ENCODE peak calls at places on chromosomes 2 and 18, in five cellular contexts. S is AG04450, O is heart left ventricle, X is brain microvascular endothelial cell, H is ovary. M is an unnamed sample.

GRCh38 chr2:8541223-8541622 is 140.6 kb upstream of the ID2 start:
- DNase-seq in S (no peak), O (no peak), X (no peak), H (no peak), M (no peak)

GRCh38 chr2:80437959-80438358 is 133.4 kb upstream of the LRRTM1 start:
- DNase-seq in S (no peak), O (no peak), X (no peak), H (no peak), M (no peak)

GRCh38 chr2:205524656-205525055 is 157.6 kb upstream of the NRP2 start:
- DNase-seq in S (no peak), O (no peak), X (no peak), H (no peak), M (no peak)

GRCh38 chr2:185144159-185144919 is 546.0 kb downstream of the ZNF804A start:
- DNase-seq in S (no peak), O (no peak), X (no peak), H (no peak), M (no peak)

GRCh38 chr2:217387776-217388381 is 528.0 kb upstream of the TNP1 start:
- DNase-seq in S (no peak), O (peak), X (no peak), H (no peak), M (no peak)

GRCh38 chr2:241092677-241093076 is 9.4 kb downstream of the MTERF4 start:
- DNase-seq in S (no peak), O (no peak), X (no peak), H (no peak), M (no peak)

GRCh38 chr2:72198532-72199241 is 51.0 kb upstream of the CYP26B1 start:
- DNase-seq in S (no peak), O (no peak), X (peak), H (no peak), M (peak)

GRCh38 chr2:119263656-119264055 is 40.0 kb downstream of the STEAP3 start:
- DNase-seq in S (no peak), O (no peak), X (no peak), H (no peak), M (no peak)

GRCh38 chr2:1727101-1727771 is 17.1 kb downstream of the PXDN start:
- DNase-seq in S (no peak), O (no peak), X (peak), H (no peak), M (no peak)

GRCh38 chr18:3603460-3604259 is 153.7 kb downstream of the TGIF1 start:
- DNase-seq in S (peak), O (no peak), X (peak), H (peak), M (peak)

GRCh38 chr2:110105608-110106467 is 9.8 kb downstream of the MALL start:
- DNase-seq in S (no peak), O (no peak), X (no peak), H (no peak), M (peak)

GRCh38 chr18:58271770-58272169 is 227.7 kb downstream of the NEDD4L start:
- DNase-seq in S (no peak), O (no peak), X (no peak), H (no peak), M (no peak)

GRCh38 chr2:118223487-118224136 is 135.3 kb downstream of the INSIG2 start:
- DNase-seq in S (no peak), O (no peak), X (no peak), H (no peak), M (no peak)

GRCh38 chr2:153287109-153287801 is 191.3 kb downstream of the RPRM start:
- DNase-seq in S (no peak), O (no peak), X (no peak), H (no peak), M (no peak)

GRCh38 chr2:113141451-113141850 is 14.1 kb downstream of the IL1RN start:
- DNase-seq in S (no peak), O (no peak), X (no peak), H (no peak), M (no peak)

GRCh38 chr2:188042412-188042811 is 249.3 kb upstream of the GULP1 start:
- DNase-seq in S (peak), O (no peak), X (peak), H (no peak), M (no peak)

GRCh38 chr2:1731512-1731962 is 12.8 kb downstream of the PXDN start:
- DNase-seq in S (peak), O (peak), X (no peak), H (no peak), M (no peak)

GRCh38 chr2:105394951-105395611 is 3.8 kb downstream of the FHL2 start:
- DNase-seq in S (no peak), O (no peak), X (peak), H (no peak), M (no peak)

GRCh38 chr2:242085941-242086621 is 216.6 kb downstream of the RTP5 start:
- DNase-seq in S (no peak), O (peak), X (no peak), H (no peak), M (no peak)

GRCh38 chr2:170461875-170462274 is 253.3 kb upstream of the SP5 start:
- DNase-seq in S (no peak), O (no peak), X (no peak), H (no peak), M (no peak)

GRCh38 chr2:42182654-42183308 is 13.6 kb downstream of the EML4 start:
- DNase-seq in S (no peak), O (no peak), X (no peak), H (no peak), M (no peak)

GRCh38 chr2:71926098-71926466 is 221.6 kb downstream of the CYP26B1 start:
- DNase-seq in S (no peak), O (no peak), X (no peak), H (no peak), M (no peak)

GRCh38 chr2:173851256-173851655 is 113.9 kb downstream of the SP3 start:
- DNase-seq in S (no peak), O (peak), X (no peak), H (peak), M (peak)

GRCh38 chr18:51955136-51955535 is 384.9 kb upstream of the DCC start:
- DNase-seq in S (no peak), O (no peak), X (no peak), H (no peak), M (no peak)

GRCh38 chr2:64958556-64958955 is 30.6 kb upstream of the SLC1A4 start:
- DNase-seq in S (no peak), O (no peak), X (no peak), H (no peak), M (no peak)

GRCh38 chr2:191311627-191312026 is 66.4 kb downstream of the MYO1B start:
- DNase-seq in S (no peak), O (no peak), X (peak), H (no peak), M (no peak)

GRCh38 chr2:234286118-234286598 is 210.7 kb downstream of the ARL4C start:
- DNase-seq in S (no peak), O (no peak), X (peak), H (no peak), M (peak)

GRCh38 chr2:237674731-237675276 is 47.4 kb downstream of the LRRFIP1 start:
- DNase-seq in S (no peak), O (peak), X (peak), H (peak), M (no peak)

GRCh38 chr18:77567202-77567601 is 317.6 kb downstream of the GALR1 start:
- DNase-seq in S (no peak), O (no peak), X (no peak), H (no peak), M (no peak)

GRCh38 chr2:109138449-109138848 is 9.4 kb downstream of the SH3RF3 start:
- DNase-seq in S (no peak), O (no peak), X (no peak), H (no peak), M (no peak)

GRCh38 chr2:33532966-33533365 is 56.5 kb downstream of the RASGRP3 start:
- DNase-seq in S (no peak), O (no peak), X (no peak), H (no peak), M (no peak)

GRCh38 chr2:79090678-79091077 is 2.9 kb upstream of the REG1B start:
- DNase-seq in S (no peak), O (no peak), X (no peak), H (no peak), M (no peak)

GRCh38 chr2:1701020-1701419 is 43.3 kb downstream of the PXDN start:
- DNase-seq in S (no peak), O (no peak), X (no peak), H (no peak), M (no peak)

GRCh38 chr2:239167011-239167673 is 233.7 kb downstream of the HDAC4 start:
- DNase-seq in S (no peak), O (no peak), X (no peak), H (no peak), M (no peak)

GRCh38 chr2:188693111-188693510 is 281.1 kb upstream of the COL3A1 start:
- DNase-seq in S (no peak), O (no peak), X (no peak), H (no peak), M (no peak)

GRCh38 chr2:145076085-145076484 is 556.2 kb upstream of the ZEB2 start:
- DNase-seq in S (no peak), O (no peak), X (no peak), H (no peak), M (no peak)

GRCh38 chr2:230735884-230736283 is 23.2 kb downstream of the CAB39 start:
- DNase-seq in S (no peak), O (no peak), X (no peak), H (no peak), M (no peak)

GRCh38 chr2:230739961-230740360 is 27.3 kb downstream of the CAB39 start:
- DNase-seq in S (no peak), O (no peak), X (peak), H (no peak), M (no peak)

GRCh38 chr2:230738924-230739323 is 26.3 kb downstream of the CAB39 start:
- DNase-seq in S (no peak), O (no peak), X (no peak), H (no peak), M (no peak)

GRCh38 chr2:230737791-230738226 is 25.2 kb downstream of the CAB39 start:
- DNase-seq in S (no peak), O (no peak), X (no peak), H (no peak), M (no peak)

GRCh38 chr2:230738391-230738811 is 25.8 kb downstream of the CAB39 start:
- DNase-seq in S (no peak), O (no peak), X (peak), H (no peak), M (no peak)
- H3K4me3 ChIP-seq in S (no peak), O (no peak), X (no peak), H (no peak), M (no peak)

GRCh38 chr2:182716665-182716990 is 571 bp downstream of the DNAJC10 start:
- DNase-seq in S (no peak), O (no peak), X (no peak), H (no peak), M (no peak)
- TF ChIP-seq CTCF in S (no peak), O (no peak), X (no peak), H (no peak), M (no peak)

DNA sequence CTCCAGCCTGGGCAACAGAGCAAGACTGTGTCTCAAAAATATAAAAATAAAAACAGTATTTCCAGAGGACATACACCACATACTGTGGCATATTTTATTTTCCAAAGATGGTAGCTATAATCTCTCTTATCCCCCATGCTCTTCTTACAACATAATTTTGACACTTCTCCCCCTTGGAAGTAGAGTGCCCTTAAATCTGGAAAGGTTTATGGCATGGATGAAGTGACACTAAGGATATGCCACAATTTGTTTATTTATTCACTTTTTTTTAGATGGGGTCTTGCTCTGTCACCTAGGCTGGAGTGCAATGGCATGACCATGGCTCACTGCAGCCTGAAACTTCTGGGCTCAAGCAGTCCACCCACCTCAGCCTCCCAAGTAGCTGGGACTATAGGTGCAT is 56.7 kb downstream of the HNRNPLL start:
- DNase-seq in S (no peak), O (no peak), X (no peak), H (no peak), M (no peak)
- H3K4me3 ChIP-seq in S (no peak), O (no peak), X (no peak), H (no peak), M (no peak)

DNA sequence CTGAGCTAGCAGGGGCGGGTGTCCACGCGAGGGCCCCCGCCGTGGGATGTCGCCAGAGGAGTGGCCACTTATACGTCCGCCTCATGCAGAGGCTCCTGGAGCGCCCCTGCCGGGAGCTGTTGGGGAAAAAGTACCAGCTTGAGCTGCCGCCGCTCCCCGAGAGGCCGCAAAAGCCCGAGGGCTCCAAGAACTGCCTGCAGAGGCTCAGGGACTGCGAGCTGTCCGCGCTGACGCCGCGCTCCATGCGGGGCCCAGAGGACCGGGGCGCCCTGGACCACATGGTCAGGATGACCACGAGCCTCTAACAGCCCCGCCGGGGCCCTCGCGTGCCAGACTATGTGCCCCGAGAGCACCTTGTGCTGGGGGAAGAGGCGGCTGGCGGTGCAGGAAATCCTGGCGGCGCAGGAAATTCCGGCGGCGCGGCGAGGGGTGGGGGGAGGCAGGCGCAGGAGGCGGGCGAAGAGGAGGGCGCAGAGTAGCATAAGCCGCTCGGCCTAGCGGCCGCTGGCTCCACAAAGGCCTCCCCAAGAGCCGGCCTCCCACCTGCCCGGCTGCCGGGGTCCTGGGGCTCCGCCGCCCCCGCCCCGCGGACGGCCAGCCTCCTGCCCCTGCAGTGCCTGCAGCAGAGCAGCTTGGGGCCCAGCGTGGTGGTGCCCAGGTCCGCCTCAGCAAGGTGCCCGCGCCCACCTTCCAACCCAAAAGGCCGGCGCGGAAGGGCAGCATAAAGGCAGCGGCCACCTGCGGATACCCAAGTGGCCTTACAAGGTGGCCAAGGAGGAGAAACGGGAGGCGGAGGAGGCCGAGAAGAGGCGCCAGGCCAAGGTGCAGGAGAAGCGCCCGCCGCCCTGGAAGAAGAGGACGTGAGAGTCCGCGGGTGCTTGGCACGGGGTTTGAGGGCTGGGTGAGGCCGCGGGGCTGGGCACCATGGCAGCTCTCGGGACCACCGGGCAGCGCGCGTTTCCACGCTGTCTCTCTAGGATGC is 42.1 kb upstream of the TRIM43B start:
- DNase-seq in S (peak), O (peak), X (peak), H (peak), M (peak)
- TF ChIP-seq CTCF in S (peak), O (no peak), X (peak), H (no peak), M (peak)

GRCh38 chr18:44682181-44682870 is 1.6 kb downstream of the SETBP1 start:
- DNase-seq in S (no peak), O (no peak), X (no peak), H (peak), M (no peak)
- H3K4me3 ChIP-seq in S (no peak), O (no peak), X (peak), H (peak), M (peak)

DNA sequence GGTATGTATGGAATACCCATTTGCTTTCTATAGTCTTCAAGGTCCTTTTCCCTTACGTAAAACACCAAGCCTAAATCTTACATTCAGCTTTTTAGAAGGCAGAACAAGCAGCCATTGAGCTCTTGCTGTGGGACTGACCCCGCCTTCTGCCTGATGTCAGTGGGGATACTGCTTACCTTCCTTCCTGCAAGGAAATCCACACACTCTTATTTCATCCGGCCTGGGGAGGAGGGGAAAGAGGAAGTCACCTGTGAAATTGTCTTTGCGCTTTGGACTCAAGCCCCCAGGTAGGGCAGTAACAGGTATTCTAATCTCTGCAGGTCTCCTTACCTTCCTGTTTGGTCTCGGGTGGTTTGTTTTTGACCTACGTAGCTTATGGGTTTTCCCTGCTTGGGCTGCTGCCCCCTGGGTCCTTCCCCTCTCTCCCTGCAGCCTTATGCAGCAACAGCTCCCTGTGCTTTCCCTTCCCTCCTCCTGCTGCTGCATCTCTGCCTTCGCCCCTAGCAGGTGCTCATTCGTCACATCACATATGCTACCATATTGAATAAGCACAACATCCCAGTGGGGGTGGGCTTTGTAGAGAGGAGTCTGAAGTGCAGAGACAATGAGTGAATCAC is 402.5 kb upstream of the TRIB2 start:
- DNase-seq in S (no peak), O (no peak), X (no peak), H (no peak), M (no peak)
- TF ChIP-seq CTCF in S (no peak), O (no peak), X (no peak), H (no peak), M (no peak)